ENCODE peak calls at places on chromosomes 16 and 17, in four cellular contexts. K is heart left ventricle, H is endothelial cell, T is NCI-H1048. S is an unnamed sample.

GRCh38 chr16:58732545-58733247 is 1.4 kb downstream of the GOT2 start:
- DNase-seq in T (no peak), H (no peak), K (no peak), S (no peak)

GRCh38 chr16:1164382-1164781 is 11.5 kb downstream of the CACNA1H start:
- DNase-seq in H (no peak), T (no peak), K (no peak), S (no peak)

GRCh38 chr17:77693301-77693700 is 265.2 kb upstream of the TNRC6C start:
- DNase-seq in T (no peak), K (no peak), H (no peak), S (no peak)

GRCh38 chr16:35365675-35366074 is 1906.3 kb downstream of the TP53TG3F start:
- DNase-seq in K (no peak), H (no peak), T (no peak), S (no peak)

GRCh38 chr17:80931421-80932265 is 60.0 kb upstream of the CHMP6 start:
- DNase-seq in T (no peak), K (no peak), H (no peak), S (peak)

GRCh38 chr17:40317345-40317873 is 8.4 kb downstream of the RARA start:
- DNase-seq in T (no peak), K (peak), H (peak), S (no peak)

GRCh38 chr17:56679148-56679766 is 85.8 kb downstream of the NOG start:
- DNase-seq in K (no peak), H (peak), T (no peak), S (no peak)

GRCh38 chr17:67245073-67245693 is at the start of gene HELZ:
- DNase-seq in T (peak), H (peak), K (peak), S (no peak)

GRCh38 chr17:30780343-30780742 is 44.1 kb downstream of the CRLF3 start:
- DNase-seq in K (no peak), T (no peak), H (no peak), S (no peak)

GRCh38 chr17:21263351-21263750 is 10.1 kb upstream of the NATD1 start:
- DNase-seq in T (no peak), H (no peak), K (no peak), S (no peak)

GRCh38 chr17:64262422-64263260 is at the start of gene TEX2:
- DNase-seq in K (peak), H (peak), T (no peak), S (no peak)

GRCh38 chr17:6233856-6234255 is 163.7 kb downstream of the WSCD1 start:
- DNase-seq in H (no peak), K (no peak), T (no peak), S (no peak)

GRCh38 chr17:6755731-6756184 is at the start of gene XAF1:
- DNase-seq in K (peak), T (no peak), H (no peak), S (no peak)

GRCh38 chr16:86448306-86448705 is 62.0 kb upstream of the FOXF1 start:
- DNase-seq in H (no peak), T (no peak), K (no peak), S (no peak)

GRCh38 chr17:30021708-30022317 is 80.4 kb downstream of the EFCAB5 start:
- DNase-seq in T (no peak), H (peak), K (peak), S (no peak)

GRCh38 chr16:78297066-78297666 is 197.7 kb downstream of the WWOX start:
- DNase-seq in K (peak), T (no peak), H (no peak), S (no peak)

GRCh38 chr16:89581045-89581695 is 5.6 kb downstream of the CPNE7 start:
- DNase-seq in K (no peak), H (no peak), T (no peak), S (no peak)

GRCh38 chr16:11240636-11241473 is 15.1 kb downstream of the SOCS1 start:
- DNase-seq in T (no peak), H (no peak), K (peak), S (no peak)

GRCh38 chr17:74859439-74860228 is at the start of gene GRIN2C:
- DNase-seq in K (no peak), H (peak), T (no peak), S (no peak)

GRCh38 chr17:42526031-42526444 is 10.0 kb upstream of the NAGLU start:
- DNase-seq in H (no peak), T (no peak), K (peak), S (no peak)

GRCh38 chr16:14641206-14641605 is 8.5 kb downstream of the BFAR start:
- DNase-seq in T (no peak), H (no peak), K (no peak), S (no peak)

GRCh38 chr17:47942568-47942967 is 1.2 kb downstream of the PNPO start:
- DNase-seq in K (no peak), T (no peak), H (no peak), S (no peak)

GRCh38 chr17:35889818-35890773 is 9.9 kb upstream of the CCL5 start:
- DNase-seq in K (peak), H (no peak), T (no peak), S (peak)

GRCh38 chr17:74730491-74731346 is 6.3 kb upstream of the RAB37 start:
- DNase-seq in T (no peak), H (no peak), K (no peak), S (no peak)

GRCh38 chr16:87086575-87086974 is 230.6 kb downstream of the C16orf95 start:
- DNase-seq in H (no peak), K (no peak), T (no peak), S (no peak)

GRCh38 chr17:17737938-17738894 is 57.0 kb downstream of the RAI1 start:
- DNase-seq in K (no peak), T (no peak), H (no peak), S (no peak)

GRCh38 chr17:76008630-76009425 is 8.2 kb downstream of the CDK3 start:
- DNase-seq in K (no peak), H (no peak), T (no peak), S (no peak)

GRCh38 chr16:75506567-75506966 is 11.3 kb upstream of the CHST6 start:
- DNase-seq in K (no peak), T (no peak), H (no peak), S (no peak)

GRCh38 chr16:46673320-46674013 is 15.5 kb downstream of the VPS35 start:
- DNase-seq in T (no peak), K (peak), H (peak), S (no peak)

GRCh38 chr16:14013571-14014283 is 57.4 kb upstream of the MRTFB start:
- DNase-seq in T (no peak), H (no peak), K (peak), S (no peak)